ENCODE peak calls at places on chromosomes 16 and 17, in nine cellular contexts. L is CD8-positive, alpha-beta T cell; D is lower lobe of right lung; K is testis; P is thoracic aorta; M is nephron progenitor cell; F is mesothelial cell of epicardium; U is omental fat pad; J is cardiac muscle cell. Y is an unnamed sample.

GRCh38 chr16:4052801-4053662 is 63.2 kb downstream of the ADCY9 start:
- DNase-seq in M (no peak), D (peak), U (no peak), L (peak), K (peak), F (no peak), J (peak), P (no peak), Y (peak)

GRCh38 chr17:7512824-7513540 is 28.8 kb downstream of the POLR2A start:
- DNase-seq in F (no peak), M (no peak), D (no peak), K (no peak), U (no peak), P (no peak), J (no peak), L (no peak), Y (no peak)

GRCh38 chr16:49951568-49952195 is 73.3 kb upstream of the CNEP1R1 start:
- DNase-seq in P (no peak), M (no peak), J (no peak), L (no peak), K (no peak), F (no peak), U (no peak), D (no peak), Y (no peak)

GRCh38 chr16:87951550-87952538 is 610 bp downstream of the BANP start:
- DNase-seq in U (no peak), F (no peak), M (peak), K (no peak), J (peak), P (no peak), D (peak), L (no peak), Y (peak)

GRCh38 chr16:54931041-54931756 is 534 bp downstream of the IRX5 start:
- DNase-seq in U (no peak), J (peak), K (no peak), L (no peak), F (no peak), M (peak), P (no peak), D (peak), Y (peak)

GRCh38 chr17:68592667-68593330 is 8.4 kb downstream of the FAM20A start:
- DNase-seq in M (no peak), P (no peak), J (no peak), K (no peak), F (no peak), D (no peak), L (no peak), U (no peak), Y (no peak)

GRCh38 chr16:79278506-79278905 is 322.0 kb downstream of the MAF start:
- DNase-seq in P (no peak), U (no peak), F (no peak), K (no peak), D (no peak), L (peak), M (no peak), J (no peak), Y (no peak)

GRCh38 chr16:68028996-68029395 is 5.9 kb downstream of the DUS2 start:
- DNase-seq in M (no peak), L (no peak), U (no peak), K (no peak), F (no peak), D (no peak), J (no peak), P (no peak), Y (no peak)

GRCh38 chr17:63516910-63517824 is 6.0 kb upstream of the KCNH6 start:
- DNase-seq in F (no peak), U (no peak), D (no peak), K (no peak), M (no peak), J (no peak), P (no peak), L (no peak), Y (peak)

GRCh38 chr16:1183235-1183907 is 30.5 kb downstream of the CACNA1H start:
- DNase-seq in K (peak), M (peak), F (no peak), U (peak), L (no peak), J (no peak), D (no peak), P (no peak), Y (no peak)

GRCh38 chr17:2239882-2240430 is 63.6 kb downstream of the SMG6 start:
- DNase-seq in F (no peak), P (peak), M (no peak), D (no peak), L (no peak), J (no peak), K (peak), U (no peak), Y (peak)

GRCh38 chr16:50821586-50821985 is 79.7 kb downstream of the CYLD start:
- DNase-seq in M (no peak), J (no peak), K (no peak), U (no peak), D (no peak), F (no peak), P (no peak), L (peak), Y (peak)

GRCh38 chr17:4235372-4236279 is 28.2 kb downstream of the ANKFY1 start:
- DNase-seq in F (no peak), M (no peak), D (no peak), L (no peak), U (no peak), K (no peak), P (no peak), J (no peak), Y (no peak)

GRCh38 chr17:29119265-29119664 is 60.9 kb downstream of the MYO18A start:
- DNase-seq in M (no peak), J (no peak), L (no peak), F (no peak), P (no peak), D (no peak), K (no peak), U (no peak), Y (no peak)

GRCh38 chr16:23962001-23962400 is 126.2 kb downstream of the PRKCB start:
- DNase-seq in D (no peak), L (no peak), P (no peak), K (no peak), U (no peak), J (no peak), M (no peak), F (no peak), Y (no peak)

GRCh38 chr17:61002316-61002736 is 324.7 kb downstream of the BCAS3 start:
- DNase-seq in L (no peak), J (peak), M (no peak), K (no peak), P (no peak), U (no peak), F (no peak), D (no peak), Y (peak)

GRCh38 chr17:39667262-39668140 is 752 bp upstream of the PNMT start:
- DNase-seq in K (peak), M (peak), U (no peak), J (peak), F (no peak), P (no peak), D (no peak), L (no peak), Y (no peak)

GRCh38 chr17:39669897-39670735 is 1.9 kb downstream of the PNMT start:
- DNase-seq in K (no peak), J (no peak), P (no peak), L (no peak), M (no peak), D (no peak), U (no peak), F (no peak), Y (no peak)

GRCh38 chr17:39666601-39667261 is 1.5 kb upstream of the PNMT start:
- DNase-seq in J (no peak), F (no peak), M (no peak), K (peak), D (no peak), P (peak), U (no peak), L (no peak), Y (no peak)

GRCh38 chr17:39666231-39666600 is 1.1 kb downstream of the TCAP start:
- DNase-seq in P (no peak), D (no peak), J (no peak), K (no peak), L (no peak), U (no peak), F (no peak), M (no peak), Y (no peak)

GRCh38 chr17:39668141-39668924 is at the start of gene PNMT:
- DNase-seq in P (no peak), M (peak), F (peak), K (peak), D (peak), L (peak), U (peak), J (peak), Y (peak)
- TF ChIP-seq CTCF in P (peak), M (peak), F (peak), K (peak), D (peak), L (peak), U (no peak), J (peak), Y (peak)

GRCh38 chr16:52069866-52070265 is 477.1 kb downstream of the TOX3 start:
- DNase-seq in F (no peak), K (no peak), P (no peak), D (no peak), J (peak), U (no peak), M (peak), L (no peak), Y (peak)
- TF ChIP-seq CTCF in F (peak), K (peak), P (no peak), D (peak), J (peak), U (no peak), M (peak), L (no peak), Y (peak)

DNA sequence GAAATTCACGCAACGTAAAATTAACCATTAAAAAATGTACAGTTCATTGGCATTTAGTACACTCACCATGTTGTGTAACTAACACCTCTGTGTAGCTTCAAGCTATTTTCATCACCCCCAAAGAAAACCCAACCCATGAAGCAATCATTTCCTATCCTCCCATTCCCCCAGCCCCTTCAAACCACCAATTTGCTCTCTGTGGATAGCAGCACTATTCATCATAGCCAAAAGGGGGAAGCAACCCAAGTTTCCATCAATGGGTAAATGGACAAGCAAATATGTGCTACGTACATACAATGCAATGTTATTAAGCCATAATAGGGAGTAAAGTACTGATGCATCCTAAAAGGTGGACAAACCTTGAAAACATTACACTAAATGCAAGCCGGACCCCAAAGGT is 10.9 kb upstream of the KRT222 start:
- DNase-seq in P (no peak), U (no peak), K (no peak), L (no peak), J (no peak), M (no peak), D (no peak), F (no peak), Y (no peak)
- TF ChIP-seq CTCF in P (no peak), U (no peak), K (no peak), L (no peak), J (no peak), M (no peak), D (no peak), F (no peak), Y (no peak)

GRCh38 chr17:46160169-46160568 is 33.1 kb downstream of the KANSL1 start:
- DNase-seq in F (no peak), L (no peak), D (no peak), M (no peak), P (no peak), U (no peak), K (no peak), J (no peak), Y (no peak)
- TF ChIP-seq CTCF in F (no peak), L (no peak), D (no peak), M (no peak), P (no peak), U (no peak), K (no peak), J (no peak), Y (no peak)

GRCh38 chr17:83180264-83180995 is 101.0 kb downstream of the METRNL start:
- DNase-seq in D (no peak), P (no peak), U (no peak), K (no peak), F (peak), M (peak), J (no peak), L (peak), Y (no peak)

GRCh38 chr17:83182620-83183063 is 103.2 kb downstream of the METRNL start:
- DNase-seq in J (no peak), D (peak), F (no peak), U (no peak), K (peak), M (peak), P (no peak), L (peak), Y (no peak)

GRCh38 chr17:83179811-83180210 is 100.4 kb downstream of the METRNL start:
- DNase-seq in F (no peak), P (no peak), K (no peak), D (no peak), J (no peak), L (peak), M (peak), U (no peak), Y (no peak)

GRCh38 chr17:83181991-83182619 is 102.7 kb downstream of the METRNL start:
- DNase-seq in F (no peak), M (no peak), L (peak), K (no peak), P (no peak), D (no peak), U (no peak), J (no peak), Y (no peak)

GRCh38 chr17:83180996-83181481 is 101.6 kb downstream of the METRNL start:
- DNase-seq in K (no peak), M (no peak), U (no peak), P (no peak), F (no peak), L (peak), D (no peak), J (no peak), Y (no peak)
- TF ChIP-seq CTCF in K (no peak), M (no peak), U (no peak), P (no peak), F (no peak), L (no peak), D (no peak), J (no peak), Y (no peak)